ENCODE peak calls at places on chromosome 10, in four cellular contexts. One of them, this sample, is unnamed. For H3K36me3, the result is how much of the 10 kb centered on the place peaks cover.

GRCh38 chr10:35641430-35642015 is 573 bp downstream of the FZD8 start:
- DNase-seq in NT2/D1: no peak
- DNase-seq in IMR-90: peak
- DNase-seq in upper lobe of left lung: no peak
- DNase-seq in this sample: no peak

GRCh38 chr10:125859128-125859817 is 21.8 kb downstream of the DHX32 start:
- DNase-seq in IMR-90: no peak
- DNase-seq in NT2/D1: no peak
- DNase-seq in upper lobe of left lung: no peak
- DNase-seq in this sample: no peak

GRCh38 chr10:35643976-35644799 is 2.1 kb upstream of the FZD8 start:
- DNase-seq in IMR-90: no peak
- DNase-seq in NT2/D1: no peak
- DNase-seq in upper lobe of left lung: no peak
- DNase-seq in this sample: no peak

GRCh38 chr10:132106431-132106830 is 40.7 kb downstream of the JAKMIP3 start:
- DNase-seq in IMR-90: no peak
- DNase-seq in NT2/D1: no peak
- DNase-seq in upper lobe of left lung: peak
- DNase-seq in this sample: peak

GRCh38 chr10:17029581-17030271 is 99.9 kb downstream of the CUBN start:
- DNase-seq in upper lobe of left lung: peak
- DNase-seq in NT2/D1: no peak
- DNase-seq in IMR-90: peak
- DNase-seq in this sample: peak

GRCh38 chr10:22483132-22483531 is 137.8 kb downstream of the SPAG6 start:
- DNase-seq in upper lobe of left lung: no peak
- DNase-seq in IMR-90: no peak
- DNase-seq in NT2/D1: no peak
- DNase-seq in this sample: no peak

GRCh38 chr10:11285171-11285570 is 267.5 kb downstream of the CELF2 start:
- DNase-seq in upper lobe of left lung: no peak
- DNase-seq in IMR-90: no peak
- DNase-seq in NT2/D1: no peak
- DNase-seq in this sample: no peak

GRCh38 chr10:57946833-57947232 is 320.9 kb downstream of the IPMK start:
- DNase-seq in upper lobe of left lung: no peak
- DNase-seq in NT2/D1: no peak
- DNase-seq in IMR-90: no peak
- DNase-seq in this sample: no peak

GRCh38 chr10:33273295-33274002 is 61.0 kb downstream of the NRP1 start:
- DNase-seq in NT2/D1: no peak
- DNase-seq in IMR-90: peak
- DNase-seq in upper lobe of left lung: peak
- DNase-seq in this sample: peak

GRCh38 chr10:61487506-61487905 is 34.3 kb upstream of the TMEM26 start:
- DNase-seq in IMR-90: peak
- DNase-seq in NT2/D1: no peak
- DNase-seq in upper lobe of left lung: no peak
- DNase-seq in this sample: no peak

GRCh38 chr10:21860718-21861117 is 142.8 kb downstream of the DNAJC1 start:
- DNase-seq in upper lobe of left lung: no peak
- DNase-seq in IMR-90: peak
- DNase-seq in NT2/D1: no peak
- DNase-seq in this sample: no peak

GRCh38 chr10:36451391-36451790 is 674.0 kb upstream of the ANKRD30A start:
- DNase-seq in IMR-90: no peak
- DNase-seq in upper lobe of left lung: no peak
- DNase-seq in NT2/D1: no peak
- DNase-seq in this sample: no peak

GRCh38 chr10:77637474-77637985 is at the start of gene KCNMA1:
- DNase-seq in IMR-90: no peak
- DNase-seq in upper lobe of left lung: no peak
- DNase-seq in NT2/D1: no peak
- DNase-seq in this sample: peak

GRCh38 chr10:71081229-71081560 is 131.2 kb upstream of the UNC5B start:
- DNase-seq in NT2/D1: no peak
- DNase-seq in upper lobe of left lung: peak
- DNase-seq in IMR-90: no peak
- DNase-seq in this sample: no peak

GRCh38 chr10:44198096-44198779 is 186.7 kb downstream of the CXCL12 start:
- DNase-seq in upper lobe of left lung: no peak
- DNase-seq in NT2/D1: no peak
- DNase-seq in IMR-90: peak
- DNase-seq in this sample: no peak

GRCh38 chr10:114874827-114875541 is 53.4 kb downstream of the FHIP2A start:
- DNase-seq in upper lobe of left lung: peak
- DNase-seq in NT2/D1: peak
- DNase-seq in IMR-90: peak
- DNase-seq in this sample: no peak

GRCh38 chr10:118027397-118027796 is 19.3 kb downstream of the RAB11FIP2 start:
- DNase-seq in upper lobe of left lung: no peak
- DNase-seq in NT2/D1: no peak
- DNase-seq in IMR-90: no peak
- DNase-seq in this sample: no peak

GRCh38 chr10:80436459-80437098 is 17.5 kb upstream of the TSPAN14 start:
- DNase-seq in NT2/D1: no peak
- DNase-seq in IMR-90: no peak
- DNase-seq in upper lobe of left lung: no peak
- DNase-seq in this sample: no peak

GRCh38 chr10:130686680-130687300 is 550.6 kb downstream of the GLRX3 start:
- DNase-seq in upper lobe of left lung: no peak
- DNase-seq in IMR-90: no peak
- DNase-seq in NT2/D1: peak
- DNase-seq in this sample: no peak

GRCh38 chr10:96643920-96644319 is 57.1 kb upstream of the TM9SF3 start:
- DNase-seq in upper lobe of left lung: no peak
- DNase-seq in NT2/D1: no peak
- DNase-seq in IMR-90: no peak
- DNase-seq in this sample: no peak
- H3K36me3 ChIP-seq in upper lobe of left lung: under half
- H3K36me3 ChIP-seq in NT2/D1: under half
- H3K36me3 ChIP-seq in IMR-90: under half
- H3K36me3 ChIP-seq in this sample: under half

GRCh38 chr10:72593963-72594362 is 31.9 kb downstream of the MICU1 start:
- DNase-seq in NT2/D1: no peak
- DNase-seq in IMR-90: no peak
- DNase-seq in upper lobe of left lung: no peak
- DNase-seq in this sample: no peak

GRCh38 chr10:72598769-72599701 is 26.8 kb downstream of the MICU1 start:
- DNase-seq in NT2/D1: no peak
- DNase-seq in IMR-90: no peak
- DNase-seq in upper lobe of left lung: no peak
- DNase-seq in this sample: no peak

GRCh38 chr10:72595436-72595835 is 30.4 kb downstream of the MICU1 start:
- DNase-seq in NT2/D1: no peak
- DNase-seq in IMR-90: no peak
- DNase-seq in upper lobe of left lung: no peak
- DNase-seq in this sample: no peak

GRCh38 chr10:72601144-72601543 is 24.7 kb downstream of the MICU1 start:
- DNase-seq in NT2/D1: no peak
- DNase-seq in upper lobe of left lung: no peak
- DNase-seq in IMR-90: no peak
- DNase-seq in this sample: no peak

DNA sequence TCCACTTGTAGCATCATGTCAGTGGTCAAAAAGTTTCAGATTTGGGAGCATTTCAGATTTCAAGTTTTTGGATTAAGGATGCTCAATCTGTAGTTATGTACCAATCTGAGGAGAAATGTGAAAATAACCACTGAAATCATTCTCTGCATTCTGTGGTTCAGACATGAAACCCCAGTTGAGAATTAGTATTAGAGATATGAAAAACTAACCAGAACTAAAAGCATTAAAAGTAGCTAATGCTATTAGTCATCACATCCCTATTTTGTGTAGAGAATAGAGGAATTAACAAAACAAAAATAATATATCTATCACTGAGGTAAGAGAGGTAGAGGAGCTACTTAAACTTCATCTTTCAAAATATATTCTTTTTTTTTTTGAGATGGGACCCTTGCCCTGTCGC is 28.0 kb downstream of the MICU1 start:
- DNase-seq in NT2/D1: no peak
- DNase-seq in upper lobe of left lung: no peak
- DNase-seq in IMR-90: peak
- DNase-seq in this sample: no peak
- H3K36me3 ChIP-seq in NT2/D1: under half
- H3K36me3 ChIP-seq in upper lobe of left lung: under half
- H3K36me3 ChIP-seq in IMR-90: under half
- H3K36me3 ChIP-seq in this sample: under half

GRCh38 chr10:7378602-7379403 is 32.0 kb downstream of the SFMBT2 start:
- DNase-seq in upper lobe of left lung: no peak
- DNase-seq in NT2/D1: no peak
- DNase-seq in IMR-90: no peak
- DNase-seq in this sample: no peak
- H3K36me3 ChIP-seq in upper lobe of left lung: under half
- H3K36me3 ChIP-seq in NT2/D1: under half
- H3K36me3 ChIP-seq in IMR-90: under half
- H3K36me3 ChIP-seq in this sample: under half

GRCh38 chr10:88899886-88900285 is 19.8 kb downstream of the STAMBPL1 start:
- DNase-seq in upper lobe of left lung: no peak
- DNase-seq in NT2/D1: no peak
- DNase-seq in IMR-90: no peak
- DNase-seq in this sample: no peak

GRCh38 chr10:88901610-88902327 is 21.7 kb downstream of the STAMBPL1 start:
- DNase-seq in upper lobe of left lung: no peak
- DNase-seq in NT2/D1: no peak
- DNase-seq in IMR-90: peak
- DNase-seq in this sample: no peak

GRCh38 chr10:88901206-88901605 is 21.2 kb downstream of the STAMBPL1 start:
- DNase-seq in IMR-90: no peak
- DNase-seq in upper lobe of left lung: no peak
- DNase-seq in NT2/D1: no peak
- DNase-seq in this sample: no peak

GRCh38 chr10:88903715-88904114 is 23.7 kb downstream of the STAMBPL1 start:
- DNase-seq in NT2/D1: no peak
- DNase-seq in upper lobe of left lung: no peak
- DNase-seq in IMR-90: no peak
- DNase-seq in this sample: no peak

GRCh38 chr10:88902328-88902789 is 22.3 kb downstream of the STAMBPL1 start:
- DNase-seq in IMR-90: no peak
- DNase-seq in upper lobe of left lung: no peak
- DNase-seq in NT2/D1: no peak
- DNase-seq in this sample: no peak
- H3K36me3 ChIP-seq in IMR-90: under half
- H3K36me3 ChIP-seq in upper lobe of left lung: under half
- H3K36me3 ChIP-seq in NT2/D1: under half
- H3K36me3 ChIP-seq in this sample: under half

GRCh38 chr10:95613330-95613729 is 43.2 kb downstream of the ALDH18A1 start:
- DNase-seq in IMR-90: no peak
- DNase-seq in upper lobe of left lung: no peak
- DNase-seq in NT2/D1: no peak
- DNase-seq in this sample: no peak
- H3K36me3 ChIP-seq in IMR-90: half or more
- H3K36me3 ChIP-seq in upper lobe of left lung: half or more
- H3K36me3 ChIP-seq in NT2/D1: half or more
- H3K36me3 ChIP-seq in this sample: half or more